ENCODE peak calls at places on chromosomes 1 and 21, in five cellular contexts. D is GM12878, U is H1, B is HCT116, J is K562. L is an unnamed sample.

GRCh38 chr1:230289350-230289644 is 136.8 kb downstream of the PGBD5 start:
- DNase-seq in D (no peak), U (no peak), B (no peak), J (no peak), L (no peak)

GRCh38 chr1:31787261-31787660 is 23.1 kb upstream of the ADGRB2 start:
- DNase-seq in D (no peak), U (no peak), B (no peak), J (no peak), L (no peak)

GRCh38 chr21:15063821-15064575 is 802 bp downstream of the NRIP1 start:
- DNase-seq in D (no peak), U (no peak), B (no peak), J (peak; percentile 52), L (peak; percentile 52)

GRCh38 chr1:170027760-170028159 is 46.7 kb downstream of the KIFAP3 start:
- DNase-seq in D (no peak), U (no peak), B (no peak), J (no peak), L (peak; percentile 7)

GRCh38 chr1:201309420-201309819 is 26.1 kb downstream of the PKP1 start:
- DNase-seq in D (no peak), U (peak; percentile 34), B (peak; percentile 39), J (peak; percentile 74), L (peak; percentile 89)

GRCh38 chr1:234928642-234929041 is 200.0 kb downstream of the TOMM20 start:
- DNase-seq in D (no peak), U (no peak), B (no peak), J (no peak), L (no peak)

GRCh38 chr1:93659805-93660479 is 21.7 kb downstream of the BCAR3 start:
- DNase-seq in D (no peak), U (no peak), B (no peak), J (peak; percentile 35), L (no peak)

GRCh38 chr21:35696644-35697043 is 363.7 kb downstream of the SETD4 start:
- DNase-seq in D (no peak), U (no peak), B (no peak), J (no peak), L (no peak)

GRCh38 chr1:28370220-28371010 is 875 bp downstream of the PHACTR4 start:
- DNase-seq in D (no peak), U (no peak), B (no peak), J (peak; percentile 42), L (peak; percentile 20)

GRCh38 chr21:25506887-25507286 is 100.4 kb downstream of the MRPL39 start:
- DNase-seq in D (no peak), U (no peak), B (no peak), J (no peak), L (no peak)

GRCh38 chr21:45464309-45464708 is 59.3 kb downstream of the COL18A1 start:
- DNase-seq in D (no peak), U (no peak), B (no peak), J (no peak), L (no peak)

GRCh38 chr21:45326169-45326833 is 38.6 kb upstream of the POFUT2 start:
- DNase-seq in D (no peak), U (no peak), B (no peak), J (no peak), L (no peak)

GRCh38 chr1:232875536-232875935 is 70.3 kb downstream of the MAP10 start:
- DNase-seq in D (no peak), U (no peak), B (no peak), J (no peak), L (no peak)

GRCh38 chr1:180857947-180858768 is 54.5 kb upstream of the KIAA1614 start:
- DNase-seq in D (no peak), U (no peak), B (no peak), J (no peak), L (no peak)

GRCh38 chr1:231986631-231987291 is 360.2 kb downstream of the DISC1 start:
- DNase-seq in D (no peak), U (no peak), B (no peak), J (no peak), L (no peak)

GRCh38 chr1:1219341-1219740 is 5.4 kb upstream of the TNFRSF4 start:
- DNase-seq in D (no peak), U (no peak), B (no peak), J (no peak), L (no peak)

GRCh38 chr1:164644268-164644667 is 85.3 kb downstream of the PBX1 start:
- DNase-seq in D (no peak), U (no peak), B (no peak), J (no peak), L (no peak)

GRCh38 chr1:190474587-190475305 is 2.9 kb downstream of the BRINP3 start:
- DNase-seq in D (no peak), U (no peak), B (no peak), J (no peak), L (no peak)

GRCh38 chr1:16352842-16353535 is 709 bp upstream of the FBXO42 start:
- DNase-seq in D (peak; percentile 35), U (no peak), B (no peak), J (no peak), L (peak; percentile 26)

GRCh38 chr1:28259935-28260802 is 851 bp downstream of the SESN2 start:
- DNase-seq in D (no peak), U (peak; percentile 75), B (no peak), J (peak; percentile 52), L (peak; percentile 88)

GRCh38 chr1:26469558-26469957 is 2.7 kb upstream of the HMGN2 start:
- DNase-seq in D (no peak), U (no peak), B (no peak), J (no peak), L (no peak)

GRCh38 chr1:228146761-228147693 is 2.7 kb upstream of the GJC2 start:
- DNase-seq in D (no peak), U (no peak), B (no peak), J (no peak), L (no peak)

GRCh38 chr1:197955486-197956394 is 38.6 kb downstream of the LHX9 start:
- DNase-seq in D (no peak), U (no peak), B (no peak), J (no peak), L (no peak)

GRCh38 chr1:214386747-214387146 is 105.8 kb downstream of the SMYD2 start:
- DNase-seq in D (no peak), U (no peak), B (no peak), J (no peak), L (no peak)

GRCh38 chr1:39995973-39996393 is 41.0 kb downstream of the MFSD2A start:
- DNase-seq in D (peak; percentile 52), U (no peak), B (no peak), J (no peak), L (no peak)

GRCh38 chr1:167249702-167250101 is 29.0 kb downstream of the POU2F1 start:
- DNase-seq in D (no peak), U (no peak), B (no peak), J (peak; percentile 39), L (no peak)

GRCh38 chr1:95006681-95007080 is 66.1 kb downstream of the ALG14 start:
- DNase-seq in D (no peak), U (no peak), B (no peak), J (no peak), L (no peak)

GRCh38 chr1:164191191-164191590 is 367.8 kb upstream of the PBX1 start:
- DNase-seq in D (no peak), U (no peak), B (no peak), J (no peak), L (no peak)

DNA sequence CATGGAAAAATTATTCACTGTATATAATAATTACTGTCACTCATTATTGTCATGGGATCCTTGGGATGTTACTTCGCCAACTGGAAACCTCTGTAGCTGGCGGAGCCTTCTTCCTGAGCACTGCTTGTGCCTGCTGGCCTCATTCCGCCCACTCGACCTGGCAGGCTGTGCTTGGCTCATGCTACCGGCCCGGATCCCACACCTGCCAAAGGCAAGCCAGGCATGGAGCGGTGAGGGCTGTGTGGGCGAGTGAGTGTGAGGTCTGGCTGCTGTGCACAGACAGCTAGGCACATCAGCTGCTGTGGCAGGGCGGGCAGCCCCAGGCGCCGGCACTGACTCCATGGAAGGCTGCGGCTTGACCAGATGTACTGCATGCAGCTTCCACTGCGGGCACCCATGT is 78.4 kb downstream of the DISP1 start:
- DNase-seq in D (no peak), U (no peak), B (no peak), J (no peak), L (no peak)
- TF ChIP-seq JUND in D (no peak), U (no peak), B (no peak), J (no peak), L (no peak)

DNA sequence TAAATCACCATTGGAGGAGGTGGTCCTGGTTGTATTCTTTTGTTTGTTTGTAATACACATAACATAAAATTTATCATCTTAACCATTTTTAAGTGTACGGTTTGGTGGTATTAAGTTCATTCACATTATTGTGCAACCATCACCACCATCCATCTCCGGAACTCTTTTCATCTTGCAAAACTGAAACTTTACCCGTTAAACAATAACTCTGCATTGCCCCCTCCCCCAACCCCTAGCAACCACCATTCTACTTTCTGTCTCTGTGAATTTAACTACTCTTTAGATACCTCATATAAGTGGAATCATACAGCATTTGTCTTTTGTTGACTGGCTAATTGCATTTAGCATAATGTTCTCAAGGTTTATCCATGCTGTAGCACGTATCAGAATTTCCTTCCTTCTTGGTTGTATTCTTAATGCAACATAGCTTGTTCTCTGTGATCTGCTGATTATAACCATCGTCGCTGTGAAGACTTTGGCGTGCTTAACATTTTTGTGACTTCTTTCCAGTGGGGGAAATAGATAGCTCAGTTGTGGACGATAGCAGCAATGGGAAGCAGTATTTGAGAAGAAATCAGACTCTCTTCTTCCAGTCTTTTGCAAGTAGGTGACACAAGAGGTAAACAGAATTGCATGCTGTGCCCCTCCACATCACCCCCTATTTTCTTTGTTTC is 117.5 kb upstream of the HOOK1 start:
- DNase-seq in D (no peak), U (no peak), B (no peak), J (no peak), L (no peak)
- TF ChIP-seq JUND in D (no peak), U (no peak), B (no peak), J (no peak), L (no peak)

GRCh38 chr1:11594222-11594621 is 60.0 kb downstream of the FBXO2 start:
- DNase-seq in D (no peak), U (peak; percentile 23), B (peak; percentile 10), J (no peak), L (peak; percentile 26)
- TF ChIP-seq JUND in D (no peak), U (no peak), B (no peak), J (no peak), L (no peak)

GRCh38 chr1:81391100-81391828 is 409.5 kb upstream of the ADGRL2 start:
- DNase-seq in D (no peak), U (no peak), B (no peak), J (no peak), L (no peak)
- TF ChIP-seq JUND in D (no peak), U (no peak), B (no peak), J (no peak), L (no peak)

GRCh38 chr1:193299038-193299437 is 112.6 kb upstream of the B3GALT2 start:
- DNase-seq in D (no peak), U (no peak), B (no peak), J (no peak), L (no peak)

GRCh38 chr1:193306430-193306829 is 120.0 kb upstream of the B3GALT2 start:
- DNase-seq in D (no peak), U (no peak), B (no peak), J (no peak), L (no peak)

GRCh38 chr1:193308438-193308837 is 122.0 kb upstream of the B3GALT2 start:
- DNase-seq in D (no peak), U (no peak), B (no peak), J (no peak), L (no peak)

GRCh38 chr1:193301746-193302145 is 115.3 kb upstream of the B3GALT2 start:
- DNase-seq in D (no peak), U (no peak), B (no peak), J (no peak), L (no peak)

GRCh38 chr1:193303849-193304248 is 117.4 kb upstream of the B3GALT2 start:
- DNase-seq in D (no peak), U (no peak), B (no peak), J (no peak), L (no peak)
- TF ChIP-seq JUND in D (no peak), U (no peak), B (no peak), J (no peak), L (no peak)

L was measured in T47D.